ENCODE peak calls at places on chromosomes 4 and X, in ten cellular contexts. G is SW480, H is NCI-H345, W is hepatocyte, A is HS-5, V is NCI-H1092, M is cardiac muscle cell, L is NCI-H1105 treated with DMSO at 0.1 percent for 48 hours, T is HEK293T, Y is IMR-90. R is an unnamed sample.

GRCh38 chr4:29423836-29424721 is 1296.1 kb upstream of the PCDH7 start:
- DNase-seq in A (peak), Y (peak), W (peak), H (no peak), M (peak), L (no peak), V (no peak), G (peak), T (no peak), R (no peak)

GRCh38 chrX:46912673-46913491 is 661 bp downstream of the JADE3 start:
- DNase-seq in A (no peak), G (peak), V (peak), Y (peak), M (peak), L (peak), H (peak), T (peak), W (peak), R (peak)

GRCh38 chrX:9885150-9885549 is 82.0 kb upstream of the CLDN34 start:
- DNase-seq in T (peak), M (peak), H (peak), V (peak), G (peak), Y (peak), W (peak), L (peak), A (no peak), R (peak)

GRCh38 chr4:73193659-73194058 is 64.9 kb downstream of the ANKRD17 start:
- DNase-seq in M (no peak), L (no peak), W (no peak), A (no peak), Y (no peak), V (no peak), H (no peak), T (no peak), G (no peak), R (no peak)

GRCh38 chr4:47877204-47877603 is 37.2 kb downstream of the NFXL1 start:
- DNase-seq in T (no peak), G (no peak), L (no peak), H (no peak), W (no peak), V (no peak), Y (no peak), M (no peak), A (no peak), R (no peak)

GRCh38 chrX:136147320-136147901 is at the start of gene FHL1:
- DNase-seq in M (peak), A (no peak), G (peak), H (peak), V (no peak), L (peak), Y (peak), T (peak), W (peak), R (peak)

GRCh38 chr4:123699823-123700822 is 303.5 kb downstream of the SPRY1 start:
- DNase-seq in T (no peak), A (peak), H (no peak), Y (peak), V (no peak), L (no peak), M (peak), G (no peak), W (peak), R (peak)

GRCh38 chr4:73419106-73420038 is 15.3 kb downstream of the ALB start:
- DNase-seq in M (no peak), V (no peak), H (no peak), A (no peak), G (no peak), W (no peak), Y (no peak), T (no peak), L (no peak), R (peak)

GRCh38 chrX:11678174-11678573 is 12.5 kb upstream of the ARHGAP6 start:
- DNase-seq in M (peak), T (no peak), L (no peak), A (no peak), H (peak), W (no peak), V (no peak), G (no peak), Y (no peak), R (no peak)

GRCh38 chr4:61772116-61772515 is 572.0 kb downstream of the ADGRL3 start:
- DNase-seq in Y (no peak), V (no peak), A (no peak), M (no peak), H (no peak), L (no peak), G (no peak), T (no peak), W (no peak), R (no peak)

GRCh38 chr4:125097729-125098128 is 217.0 kb upstream of the FAT4 start:
- DNase-seq in V (no peak), L (no peak), W (no peak), T (no peak), H (no peak), A (no peak), M (no peak), G (no peak), Y (no peak), R (no peak)

GRCh38 chr4:112075129-112075753 is 70.0 kb upstream of the FAM241A start:
- DNase-seq in Y (peak), L (peak), H (peak), T (peak), M (peak), A (peak), V (no peak), G (peak), W (peak), R (peak)

R was measured in SK-MEL-5.